ENCODE peak calls at places on chromosome 1, in six cellular contexts. D is effector memory CD4-positive, alpha-beta T cell; B is GM23248; W is stimulated activated CD8-positive, alpha-beta memory T cell treated with anti-CD3 and anti-CD28 coated beads, Interleukin-12 subunit alpha, Interleukin-12 subunit beta, amount 100 ng/mL, for 4 hours; E is SW480; T is GM03348. R is an unnamed sample.
A peak's percentile ranks its signal among the peaks of the same experiment; 100 is the strongest.

GRCh38 chr1:185238447-185238846 is 78.6 kb downstream of the IVNS1ABP start:
- DNase-seq in T (peak; percentile 45), E (peak; percentile 4), B (peak; percentile 62), W (no peak), D (no peak), R (no peak)

GRCh38 chr1:2212542-2213491 is 15.3 kb upstream of the SKI start:
- DNase-seq in D (peak; percentile 39), B (peak; percentile 99), E (peak; percentile 62), T (peak; percentile 87), W (no peak), R (peak; percentile 81)

GRCh38 chr1:40162791-40163441 is 1.7 kb downstream of the RLF start:
- DNase-seq in B (peak; percentile 73), T (peak; percentile 18), D (no peak), E (no peak), W (no peak), R (no peak)

GRCh38 chr1:31764307-31765040 is at the start of gene ADGRB2:
- DNase-seq in E (no peak), B (peak; percentile 53), T (peak; percentile 86), D (no peak), W (no peak), R (no peak)

GRCh38 chr1:79069828-79070227 is 63.3 kb upstream of the ADGRL4 start:
- DNase-seq in D (no peak), T (no peak), E (no peak), B (no peak), W (no peak), R (no peak)

GRCh38 chr1:89005286-89006151 is 13.1 kb upstream of the KYAT3 start:
- DNase-seq in D (no peak), T (no peak), W (no peak), B (no peak), E (no peak), R (peak; percentile 75)

GRCh38 chr1:199453731-199454130 is 573.8 kb upstream of the NR5A2 start:
- DNase-seq in T (no peak), W (no peak), E (no peak), B (peak; percentile 26), D (no peak), R (no peak)

GRCh38 chr1:167328306-167328705 is 107.6 kb downstream of the POU2F1 start:
- DNase-seq in D (no peak), E (no peak), W (no peak), B (no peak), T (no peak), R (no peak)

GRCh38 chr1:233700338-233700737 is 86.4 kb downstream of the KCNK1 start:
- DNase-seq in W (no peak), E (no peak), D (no peak), T (no peak), B (no peak), R (no peak)

GRCh38 chr1:83857108-83857507 is 141.8 kb downstream of the TTLL7 start:
- DNase-seq in B (peak; percentile 61), D (no peak), T (peak; percentile 48), E (peak; percentile 13), W (no peak), R (no peak)

GRCh38 chr1:52239708-52240001 is 97.8 kb downstream of the ZFYVE9 start:
- DNase-seq in T (no peak), B (no peak), D (no peak), W (no peak), E (no peak), R (no peak)

GRCh38 chr1:62810420-62811274 is 26.7 kb downstream of the ATG4C start:
- DNase-seq in W (no peak), E (no peak), D (no peak), T (no peak), B (no peak), R (no peak)

GRCh38 chr1:201916649-201917249 is 28.1 kb downstream of the SHISA4 start:
- DNase-seq in E (no peak), W (no peak), T (peak; percentile 62), D (no peak), B (peak; percentile 88), R (peak; percentile 62)

GRCh38 chr1:15876357-15876756 is 28.9 kb downstream of the SPEN start:
- DNase-seq in B (no peak), E (no peak), D (no peak), T (no peak), W (no peak), R (no peak)